ENCODE peak calls at places on chromosomes 6 and 20, in five cellular contexts. One of them, this sample, is unnamed.

GRCh38 chr20:11216451-11217314 is 542.9 kb upstream of the JAG1 start:
- DNase-seq in pancreas: no peak
- DNase-seq in endothelial cell of umbilical vein: peak; percentile 88
- DNase-seq in aorta: no peak
- DNase-seq in left ventricle myocardium inferior: no peak
- DNase-seq in this sample: no peak

GRCh38 chr6:73064261-73064660 is 161.0 kb downstream of the KHDC1L start:
- DNase-seq in pancreas: no peak
- DNase-seq in endothelial cell of umbilical vein: no peak
- DNase-seq in aorta: no peak
- DNase-seq in left ventricle myocardium inferior: no peak
- DNase-seq in this sample: no peak

GRCh38 chr20:48603819-48604405 is 223.9 kb downstream of the PREX1 start:
- DNase-seq in pancreas: no peak
- DNase-seq in endothelial cell of umbilical vein: no peak
- DNase-seq in aorta: no peak
- DNase-seq in left ventricle myocardium inferior: no peak
- DNase-seq in this sample: no peak

GRCh38 chr6:20325641-20326421 is 75.8 kb upstream of the E2F3 start:
- DNase-seq in pancreas: no peak
- DNase-seq in endothelial cell of umbilical vein: no peak
- DNase-seq in aorta: no peak
- DNase-seq in left ventricle myocardium inferior: no peak
- DNase-seq in this sample: no peak

GRCh38 chr6:35206346-35206745 is 7.4 kb upstream of the SCUBE3 start:
- DNase-seq in pancreas: no peak
- DNase-seq in endothelial cell of umbilical vein: no peak
- DNase-seq in aorta: no peak
- DNase-seq in left ventricle myocardium inferior: no peak
- DNase-seq in this sample: no peak

GRCh38 chr20:56259948-56260347 is 11.4 kb downstream of the MC3R start:
- DNase-seq in pancreas: no peak
- DNase-seq in endothelial cell of umbilical vein: no peak
- DNase-seq in aorta: no peak
- DNase-seq in left ventricle myocardium inferior: no peak
- DNase-seq in this sample: no peak

GRCh38 chr20:62320581-62321354 is 18.0 kb downstream of the ADRM1 start:
- DNase-seq in pancreas: peak; percentile 57
- DNase-seq in endothelial cell of umbilical vein: no peak
- DNase-seq in aorta: no peak
- DNase-seq in left ventricle myocardium inferior: no peak
- DNase-seq in this sample: no peak

GRCh38 chr6:158849899-158850806 is 31.0 kb upstream of the EZR start:
- DNase-seq in pancreas: no peak
- DNase-seq in endothelial cell of umbilical vein: peak; percentile 68
- DNase-seq in aorta: no peak
- DNase-seq in left ventricle myocardium inferior: no peak
- DNase-seq in this sample: no peak

GRCh38 chr6:161832622-161833021 is 558.8 kb upstream of the AGPAT4 start:
- DNase-seq in pancreas: no peak
- DNase-seq in endothelial cell of umbilical vein: no peak
- DNase-seq in aorta: no peak
- DNase-seq in left ventricle myocardium inferior: no peak
- DNase-seq in this sample: no peak

GRCh38 chr20:20487811-20488210 is 119.9 kb downstream of the INSM1 start:
- DNase-seq in pancreas: no peak
- DNase-seq in endothelial cell of umbilical vein: no peak
- DNase-seq in aorta: no peak
- DNase-seq in left ventricle myocardium inferior: no peak
- DNase-seq in this sample: no peak

GRCh38 chr20:53915459-53916172 is 154.8 kb downstream of the BCAS1 start:
- DNase-seq in pancreas: peak; percentile 92
- DNase-seq in endothelial cell of umbilical vein: peak; percentile 96
- DNase-seq in aorta: peak; percentile 99
- DNase-seq in left ventricle myocardium inferior: peak; percentile 95
- DNase-seq in this sample: peak; percentile 93

GRCh38 chr6:12890171-12890790 is 173.7 kb downstream of the PHACTR1 start:
- DNase-seq in pancreas: no peak
- DNase-seq in endothelial cell of umbilical vein: peak; percentile 3
- DNase-seq in aorta: no peak
- DNase-seq in left ventricle myocardium inferior: no peak
- DNase-seq in this sample: no peak

GRCh38 chr20:59825944-59826759 is 107.3 kb downstream of the SYCP2 start:
- DNase-seq in pancreas: peak; percentile 42
- DNase-seq in endothelial cell of umbilical vein: no peak
- DNase-seq in aorta: peak; percentile 47
- DNase-seq in left ventricle myocardium inferior: no peak
- DNase-seq in this sample: no peak

GRCh38 chr6:147135211-147135672 is 69.0 kb upstream of the STXBP5 start:
- DNase-seq in pancreas: no peak
- DNase-seq in endothelial cell of umbilical vein: no peak
- DNase-seq in aorta: no peak
- DNase-seq in left ventricle myocardium inferior: no peak
- DNase-seq in this sample: no peak

GRCh38 chr6:7805828-7806227 is 79.9 kb downstream of the BMP6 start:
- DNase-seq in pancreas: no peak
- DNase-seq in endothelial cell of umbilical vein: peak; percentile 46
- DNase-seq in aorta: no peak
- DNase-seq in left ventricle myocardium inferior: no peak
- DNase-seq in this sample: no peak

GRCh38 chr6:108752733-108753392 is 95.4 kb upstream of the ARMC2 start:
- DNase-seq in pancreas: no peak
- DNase-seq in endothelial cell of umbilical vein: no peak
- DNase-seq in aorta: no peak
- DNase-seq in left ventricle myocardium inferior: no peak
- DNase-seq in this sample: no peak

GRCh38 chr6:132736239-132736638 is 21.5 kb downstream of the VNN2 start:
- DNase-seq in pancreas: no peak
- DNase-seq in endothelial cell of umbilical vein: no peak
- DNase-seq in aorta: no peak
- DNase-seq in left ventricle myocardium inferior: no peak
- DNase-seq in this sample: no peak

GRCh38 chr6:7051780-7052440 is 55.9 kb upstream of the RREB1 start:
- DNase-seq in pancreas: peak; percentile 76
- DNase-seq in endothelial cell of umbilical vein: peak; percentile 34
- DNase-seq in aorta: peak; percentile 81
- DNase-seq in left ventricle myocardium inferior: peak; percentile 55
- DNase-seq in this sample: peak; percentile 29

GRCh38 chr20:51759769-51760510 is 8.2 kb downstream of the ATP9A start:
- DNase-seq in pancreas: no peak
- DNase-seq in endothelial cell of umbilical vein: no peak
- DNase-seq in aorta: no peak
- DNase-seq in left ventricle myocardium inferior: no peak
- DNase-seq in this sample: no peak

GRCh38 chr6:39452306-39452705 is 129.8 kb upstream of the KCNK16 start:
- DNase-seq in pancreas: no peak
- DNase-seq in endothelial cell of umbilical vein: no peak
- DNase-seq in aorta: no peak
- DNase-seq in left ventricle myocardium inferior: no peak
- DNase-seq in this sample: no peak

GRCh38 chr20:26218301-26218700 is 521.6 kb upstream of the ZNF337 start:
- DNase-seq in pancreas: no peak
- DNase-seq in endothelial cell of umbilical vein: no peak
- DNase-seq in aorta: no peak
- DNase-seq in left ventricle myocardium inferior: no peak
- DNase-seq in this sample: no peak

GRCh38 chr6:139277161-139277560 is 14.6 kb downstream of the TXLNB start:
- DNase-seq in pancreas: no peak
- DNase-seq in endothelial cell of umbilical vein: peak; percentile 72
- DNase-seq in aorta: no peak
- DNase-seq in left ventricle myocardium inferior: no peak
- DNase-seq in this sample: no peak

GRCh38 chr6:44258325-44258863 is 1.1 kb upstream of the SLC35B2 start:
- DNase-seq in pancreas: no peak
- DNase-seq in endothelial cell of umbilical vein: no peak
- DNase-seq in aorta: peak; percentile 68
- DNase-seq in left ventricle myocardium inferior: no peak
- DNase-seq in this sample: no peak
- H3K4me1 ChIP-seq in pancreas: peaks cover 22% of the 10 kb centered on the region
- H3K4me1 ChIP-seq in endothelial cell of umbilical vein: peaks cover 26% of the 10 kb centered on the region
- H3K4me1 ChIP-seq in aorta: no peaks in the 10 kb centered on the region
- H3K4me1 ChIP-seq in left ventricle myocardium inferior: peaks cover 55% of the 10 kb centered on the region
- H3K4me1 ChIP-seq in this sample: no peaks in the 10 kb centered on the region

GRCh38 chr20:47353224-47353696 is 3.2 kb downstream of the ZMYND8 start:
- DNase-seq in pancreas: no peak
- DNase-seq in endothelial cell of umbilical vein: peak; percentile 33
- DNase-seq in aorta: no peak
- DNase-seq in left ventricle myocardium inferior: no peak
- DNase-seq in this sample: no peak

GRCh38 chr20:47353697-47354387 is 2.7 kb downstream of the ZMYND8 start:
- DNase-seq in pancreas: no peak
- DNase-seq in endothelial cell of umbilical vein: peak; percentile 66
- DNase-seq in aorta: no peak
- DNase-seq in left ventricle myocardium inferior: no peak
- DNase-seq in this sample: no peak

GRCh38 chr20:47351643-47352331 is 4.7 kb downstream of the ZMYND8 start:
- DNase-seq in pancreas: no peak
- DNase-seq in endothelial cell of umbilical vein: peak; percentile 65
- DNase-seq in aorta: no peak
- DNase-seq in left ventricle myocardium inferior: no peak
- DNase-seq in this sample: no peak

GRCh38 chr20:47350691-47351545 is 5.6 kb downstream of the ZMYND8 start:
- DNase-seq in pancreas: no peak
- DNase-seq in endothelial cell of umbilical vein: peak; percentile 71
- DNase-seq in aorta: no peak
- DNase-seq in left ventricle myocardium inferior: no peak
- DNase-seq in this sample: no peak

DNA sequence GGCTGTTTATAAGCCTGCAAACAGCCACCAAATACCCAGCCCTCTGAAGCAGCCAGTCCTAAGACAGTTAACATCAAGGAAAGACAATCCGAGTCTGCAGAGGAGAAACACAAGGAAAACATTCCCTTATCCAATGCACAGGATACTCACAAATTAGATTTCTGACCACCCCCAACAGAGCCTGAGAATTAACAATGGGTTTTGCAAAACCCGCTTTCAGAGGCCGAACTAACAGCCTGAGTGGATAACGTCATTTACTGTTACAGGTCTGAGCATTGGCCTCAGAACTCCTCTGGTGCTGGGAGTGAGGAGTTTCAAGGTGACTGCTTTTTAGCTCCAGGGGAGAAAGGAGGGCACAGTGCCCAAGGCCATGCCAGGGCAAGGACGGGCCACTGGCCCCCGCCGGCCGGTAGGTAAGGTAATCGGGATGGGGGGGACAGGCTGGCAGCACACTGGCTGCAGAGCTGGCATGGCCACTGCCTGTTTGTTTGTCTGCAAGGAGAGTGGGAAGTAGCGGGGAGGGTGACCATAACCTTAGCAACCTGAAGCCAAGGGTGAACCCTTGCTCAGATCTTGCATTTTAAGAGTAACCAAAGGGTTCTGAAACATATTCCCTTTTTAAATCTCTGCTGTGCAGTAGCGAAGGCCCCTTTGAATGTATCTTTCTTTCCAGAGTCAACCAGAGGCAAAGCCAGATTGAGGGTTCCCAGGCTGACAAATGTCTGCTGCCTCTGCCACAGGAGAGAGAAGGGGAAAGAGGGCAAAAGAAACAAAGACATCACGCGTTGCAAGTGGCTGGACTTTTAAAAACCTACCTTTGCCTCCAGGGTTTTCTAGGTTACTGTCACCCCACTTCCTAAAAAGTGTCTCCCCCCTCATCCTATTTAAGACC is 3.9 kb downstream of the ZMYND8 start:
- DNase-seq in pancreas: peak; percentile 88
- DNase-seq in endothelial cell of umbilical vein: peak; percentile 75
- DNase-seq in aorta: no peak
- DNase-seq in left ventricle myocardium inferior: peak; percentile 59
- DNase-seq in this sample: no peak
- H3K4me1 ChIP-seq in pancreas: peaks cover 92% of the 10 kb centered on the region
- H3K4me1 ChIP-seq in endothelial cell of umbilical vein: peaks cover 99% of the 10 kb centered on the region
- H3K4me1 ChIP-seq in aorta: peaks cover 5% of the 10 kb centered on the region
- H3K4me1 ChIP-seq in left ventricle myocardium inferior: peaks cover 100% of the 10 kb centered on the region
- H3K4me1 ChIP-seq in this sample: peaks cover 27% of the 10 kb centered on the region

DNA sequence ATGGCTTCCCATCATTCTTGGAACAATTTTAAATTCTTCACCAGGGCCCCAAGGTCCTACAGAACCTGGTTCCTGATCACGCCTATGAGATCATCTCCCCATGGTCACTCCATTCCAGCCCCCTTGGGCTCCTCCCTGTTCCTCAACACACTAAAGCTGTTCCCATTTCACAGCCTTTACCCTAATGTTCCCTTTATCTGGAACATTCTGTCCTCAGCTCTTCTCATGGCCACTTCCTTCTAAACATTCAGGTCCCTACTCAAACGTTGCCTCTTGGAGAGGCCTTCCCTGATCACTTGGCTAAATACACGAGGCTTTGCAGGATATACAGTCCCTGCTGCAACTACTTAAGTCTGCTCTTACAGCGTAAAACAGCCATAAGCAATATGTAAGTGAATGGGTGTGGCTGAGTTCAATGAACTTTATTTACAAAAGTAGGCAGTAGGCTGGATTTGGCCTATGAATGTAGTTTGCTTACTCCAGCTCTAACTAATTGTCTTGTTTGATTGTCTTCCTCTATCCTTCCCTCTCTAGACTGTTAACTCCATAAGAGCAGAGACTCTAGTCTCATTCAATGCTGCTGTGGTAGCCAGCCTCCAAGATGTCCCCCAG is 29.5 kb upstream of the TTPAL start:
- DNase-seq in pancreas: no peak
- DNase-seq in endothelial cell of umbilical vein: no peak
- DNase-seq in aorta: no peak
- DNase-seq in left ventricle myocardium inferior: no peak
- DNase-seq in this sample: no peak
- H3K4me1 ChIP-seq in pancreas: no peaks in the 10 kb centered on the region
- H3K4me1 ChIP-seq in endothelial cell of umbilical vein: no peaks in the 10 kb centered on the region
- H3K4me1 ChIP-seq in aorta: no peaks in the 10 kb centered on the region
- H3K4me1 ChIP-seq in left ventricle myocardium inferior: no peaks in the 10 kb centered on the region
- H3K4me1 ChIP-seq in this sample: no peaks in the 10 kb centered on the region

GRCh38 chr6:490251-491037 is 98.9 kb downstream of the IRF4 start:
- DNase-seq in pancreas: no peak
- DNase-seq in endothelial cell of umbilical vein: no peak
- DNase-seq in aorta: no peak
- DNase-seq in left ventricle myocardium inferior: no peak
- DNase-seq in this sample: no peak

GRCh38 chr6:489762-490161 is 98.2 kb downstream of the IRF4 start:
- DNase-seq in pancreas: no peak
- DNase-seq in endothelial cell of umbilical vein: no peak
- DNase-seq in aorta: no peak
- DNase-seq in left ventricle myocardium inferior: no peak
- DNase-seq in this sample: no peak

GRCh38 chr6:492816-493414 is 101.4 kb downstream of the IRF4 start:
- DNase-seq in pancreas: no peak
- DNase-seq in endothelial cell of umbilical vein: no peak
- DNase-seq in aorta: no peak
- DNase-seq in left ventricle myocardium inferior: no peak
- DNase-seq in this sample: no peak

GRCh38 chr6:492178-492577 is 100.6 kb downstream of the IRF4 start:
- DNase-seq in pancreas: no peak
- DNase-seq in endothelial cell of umbilical vein: no peak
- DNase-seq in aorta: no peak
- DNase-seq in left ventricle myocardium inferior: no peak
- DNase-seq in this sample: no peak

DNA sequence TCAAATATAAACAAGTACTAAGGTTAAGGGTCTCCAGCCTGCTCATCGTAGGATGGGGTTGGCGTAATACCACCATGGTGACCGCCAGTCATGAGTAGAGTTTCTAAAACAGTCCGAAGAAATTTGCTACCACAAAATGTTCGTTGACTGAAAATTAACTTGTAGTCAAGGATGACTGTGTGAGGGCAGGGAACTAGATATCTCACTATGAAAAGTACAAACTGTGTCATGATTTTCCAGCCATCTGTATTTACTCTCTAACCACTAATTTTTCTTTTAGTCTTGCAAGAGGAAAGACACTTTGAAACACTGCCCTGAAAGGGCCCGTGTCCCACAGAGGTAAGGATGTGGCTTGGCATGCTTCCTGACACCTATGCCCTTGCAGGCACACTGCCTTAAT is 99.7 kb downstream of the IRF4 start:
- DNase-seq in pancreas: no peak
- DNase-seq in endothelial cell of umbilical vein: no peak
- DNase-seq in aorta: no peak
- DNase-seq in left ventricle myocardium inferior: no peak
- DNase-seq in this sample: no peak
- H3K4me1 ChIP-seq in pancreas: no peaks in the 10 kb centered on the region
- H3K4me1 ChIP-seq in endothelial cell of umbilical vein: no peaks in the 10 kb centered on the region
- H3K4me1 ChIP-seq in aorta: no peaks in the 10 kb centered on the region
- H3K4me1 ChIP-seq in left ventricle myocardium inferior: no peaks in the 10 kb centered on the region
- H3K4me1 ChIP-seq in this sample: no peaks in the 10 kb centered on the region

This sample was measured in uterus.